ENCODE peak calls at places on chromosomes 4 and X, in six cellular contexts. R is upper lobe of right lung, D is hepatocyte, W is esophagus muscularis mucosa, N is choroid plexus epithelial cell, A is pancreas. U is an unnamed sample.

GRCh38 chr4:89171176-89171575 is 59.8 kb downstream of the TIGD2 start:
- DNase-seq in A (no peak), N (no peak), D (no peak), R (no peak), W (no peak), U (no peak)

GRCh38 chrX:13790206-13791131 is 26.4 kb downstream of the GPM6B start:
- DNase-seq in D (no peak), A (no peak), N (no peak), R (no peak), W (no peak), U (no peak)

GRCh38 chrX:70452143-70452733 is 7.6 kb downstream of the DLG3 start:
- DNase-seq in R (peak; percentile 73), D (peak; percentile 61), W (no peak), A (peak; percentile 76), N (peak; percentile 30), U (no peak)

GRCh38 chr4:3122081-3122563 is 47.6 kb downstream of the HTT start:
- DNase-seq in N (peak; percentile 84), A (no peak), R (no peak), W (no peak), D (peak; percentile 42), U (no peak)

GRCh38 chr4:110635155-110635479 is 12.2 kb upstream of the PITX2 start:
- DNase-seq in A (no peak), W (no peak), R (no peak), D (no peak), N (no peak), U (no peak)

GRCh38 chrX:115410731-115411435 is 121.4 kb downstream of the LUZP4 start:
- DNase-seq in D (no peak), A (no peak), R (no peak), N (no peak), W (no peak), U (no peak)

GRCh38 chr4:17758459-17758858 is 23.0 kb downstream of the FAM184B start:
- DNase-seq in D (no peak), R (no peak), A (no peak), W (no peak), N (no peak), U (no peak)

GRCh38 chrX:102658551-102658950 is 7.3 kb downstream of the GPRASP1 start:
- DNase-seq in N (no peak), R (no peak), A (no peak), W (no peak), D (peak; percentile 14), U (no peak)

GRCh38 chr4:89752932-89753598 is 83.9 kb downstream of the SNCA start:
- DNase-seq in R (no peak), A (no peak), W (no peak), D (peak; percentile 30), N (peak; percentile 94), U (no peak)

GRCh38 chrX:47144626-47145407 is at the start of the genes NDUFB11 and RBM10:
- DNase-seq in W (peak; percentile 95), A (peak; percentile 88), D (peak; percentile 94), R (peak; percentile 96), N (peak; percentile 97), U (peak; percentile 95)

GRCh38 chr4:185143596-185143969 is 517 bp downstream of the SLC25A4 start:
- DNase-seq in W (no peak), R (peak; percentile 70), N (peak; percentile 16), A (peak; percentile 68), D (peak; percentile 50), U (peak; percentile 91)

GRCh38 chr4:114474401-114474800 is 124.2 kb upstream of the UGT8 start:
- DNase-seq in N (no peak), R (no peak), W (no peak), D (no peak), A (no peak), U (no peak)

GRCh38 chr4:13294961-13295605 is 189.1 kb downstream of the RAB28 start:
- DNase-seq in D (peak; percentile 39), A (no peak), N (no peak), W (peak; percentile 68), R (no peak), U (no peak)

GRCh38 chr4:2437475-2438215 is 18.9 kb downstream of the CFAP99 start:
- DNase-seq in R (no peak), W (no peak), D (no peak), A (no peak), N (no peak), U (no peak)

GRCh38 chrX:13691845-13692334 is 3.0 kb downstream of the RAB9A start:
- DNase-seq in N (peak; percentile 20), R (no peak), D (no peak), A (no peak), W (no peak), U (no peak)

GRCh38 chr4:123421942-123422781 is 25.6 kb downstream of the SPRY1 start:
- DNase-seq in A (no peak), N (no peak), D (no peak), W (no peak), R (no peak), U (no peak)

GRCh38 chrX:112874140-112874539 is 33.5 kb upstream of the AMOT start:
- DNase-seq in R (no peak), W (no peak), D (no peak), N (no peak), A (no peak), U (no peak)

GRCh38 chrX:137072396-137072795 is 38.6 kb upstream of the GPR101 start:
- DNase-seq in A (no peak), N (no peak), R (no peak), W (no peak), D (no peak), U (no peak)

GRCh38 chr4:89797117-89797516 is 39.8 kb downstream of the SNCA start:
- DNase-seq in N (peak; percentile 69), R (no peak), W (no peak), D (no peak), A (no peak), U (no peak)

GRCh38 chr4:40040908-40041307 is 15.7 kb upstream of the N4BP2 start:
- DNase-seq in W (no peak), R (no peak), D (no peak), N (no peak), A (no peak), U (no peak)

GRCh38 chr4:73593631-73594241 is 26.5 kb downstream of the RASSF6 start:
- DNase-seq in W (no peak), D (peak; percentile 53), N (peak; percentile 75), A (no peak), R (no peak), U (no peak)

DNA sequence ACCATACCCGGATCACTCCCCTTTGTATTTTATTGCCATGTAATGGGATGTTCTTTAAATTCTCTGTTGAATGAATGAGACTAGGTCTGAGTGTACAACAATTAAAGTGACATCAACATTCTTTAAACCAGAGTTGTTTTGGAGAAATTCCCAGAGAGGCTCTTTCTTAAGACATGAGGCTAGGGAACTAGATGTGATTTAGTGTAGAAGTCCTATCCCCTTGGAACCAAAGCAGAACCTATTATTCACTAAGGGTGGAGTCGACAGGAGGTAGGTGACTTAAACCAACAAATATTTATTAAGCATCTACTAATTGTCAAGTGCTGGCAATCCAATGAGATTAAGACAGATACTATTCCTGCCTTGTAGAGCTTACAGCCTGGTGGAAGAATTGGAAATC is 1.7 kb downstream of the EIF1AX start:
- DNase-seq in D (no peak), A (no peak), W (no peak), R (no peak), N (peak; percentile 26), U (no peak)
- H3K4me3 ChIP-seq in D (peak overlapping the region; percentile 64), A (peak overlapping the region; percentile 92), W (peak overlapping the region; percentile 86), R (peak overlapping the region; percentile 68), N (peak overlapping the region; percentile 76), U (peak overlapping the region; percentile 93)

DNA sequence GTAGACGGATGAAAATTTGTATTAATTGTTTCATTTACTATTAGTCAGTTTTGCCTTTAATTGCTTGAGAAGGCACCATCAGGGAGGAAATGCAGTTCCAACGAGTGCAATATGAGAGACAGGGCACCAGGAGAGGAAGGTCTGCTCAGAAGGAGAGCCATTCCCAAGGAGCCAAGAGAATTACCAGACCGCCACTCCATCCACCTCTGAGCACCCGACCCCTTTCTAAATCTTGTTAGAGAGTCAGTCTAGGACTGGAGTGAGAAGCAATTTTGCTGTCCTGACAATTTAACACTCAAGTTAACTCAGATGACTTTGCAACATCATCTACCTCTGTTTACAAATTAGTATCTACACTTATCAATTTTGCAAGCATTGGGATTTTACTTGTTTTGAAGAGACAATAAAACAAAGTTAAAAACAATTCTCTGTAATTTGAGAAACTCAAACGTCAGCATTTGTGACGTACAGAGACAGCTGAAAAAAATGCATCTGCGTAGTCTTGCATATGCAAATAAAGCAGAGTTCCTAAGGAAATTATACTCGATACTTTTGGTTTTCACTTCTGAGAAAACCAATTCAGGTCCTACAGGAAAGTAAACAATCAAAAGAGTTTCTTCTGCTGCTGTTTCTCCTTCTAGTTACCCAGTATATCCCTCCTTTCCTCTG is 1704.7 kb upstream of the TENM3 start:
- DNase-seq in D (no peak), W (no peak), R (no peak), N (no peak), A (no peak), U (no peak)
- H3K4me3 ChIP-seq in D (no peak overlapping the region), W (no peak overlapping the region), R (no peak overlapping the region), N (no peak overlapping the region), A (no peak overlapping the region), U (no peak overlapping the region)

DNA sequence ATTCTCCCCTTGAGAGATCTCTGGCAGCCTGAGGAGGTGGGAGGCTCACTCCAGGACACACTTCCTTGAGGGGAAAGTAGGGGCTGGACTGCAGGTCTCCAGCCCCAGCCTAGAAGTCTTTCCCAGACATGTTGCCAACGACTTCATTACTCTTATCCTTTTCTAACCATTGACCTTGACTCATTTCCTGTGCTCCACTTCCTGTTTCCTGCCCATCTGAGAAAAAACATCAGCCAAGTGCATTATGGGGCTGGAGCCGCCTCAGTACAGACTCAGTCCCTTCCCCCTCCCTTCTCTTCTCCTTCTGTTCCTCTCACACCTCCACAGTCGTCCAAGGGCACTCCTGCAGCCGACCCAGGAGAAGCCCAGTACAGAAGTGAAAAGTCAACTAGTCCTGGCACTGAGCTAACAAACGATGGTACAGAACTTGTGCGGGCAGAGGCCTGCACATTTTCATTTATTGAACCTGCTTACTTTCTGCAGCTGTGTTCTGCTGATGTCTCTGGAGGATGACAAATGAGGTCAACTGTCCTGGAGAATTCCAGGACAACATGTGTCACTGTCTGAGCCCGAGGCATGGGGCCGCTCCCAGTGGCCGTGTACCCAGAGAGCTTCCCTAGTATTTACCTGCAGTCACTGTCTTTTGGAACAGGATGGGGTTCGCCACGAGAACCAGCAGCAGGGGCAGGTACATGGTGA is 20.1 kb downstream of the GPR143 start:
- DNase-seq in W (no peak), R (no peak), A (no peak), D (no peak), N (peak; percentile 20), U (no peak)
- H3K4me3 ChIP-seq in W (no peak overlapping the region), R (no peak overlapping the region), A (no peak overlapping the region), D (no peak overlapping the region), N (no peak overlapping the region), U (no peak overlapping the region)

GRCh38 chr4:48898733-48899431 is 7.7 kb downstream of the OCIAD2 start:
- DNase-seq in A (no peak), N (peak; percentile 56), R (no peak), W (no peak), D (no peak), U (no peak)
- H3K4me3 ChIP-seq in A (no peak overlapping the region), N (no peak overlapping the region), R (no peak overlapping the region), W (no peak overlapping the region), D (no peak overlapping the region), U (no peak overlapping the region)

DNA sequence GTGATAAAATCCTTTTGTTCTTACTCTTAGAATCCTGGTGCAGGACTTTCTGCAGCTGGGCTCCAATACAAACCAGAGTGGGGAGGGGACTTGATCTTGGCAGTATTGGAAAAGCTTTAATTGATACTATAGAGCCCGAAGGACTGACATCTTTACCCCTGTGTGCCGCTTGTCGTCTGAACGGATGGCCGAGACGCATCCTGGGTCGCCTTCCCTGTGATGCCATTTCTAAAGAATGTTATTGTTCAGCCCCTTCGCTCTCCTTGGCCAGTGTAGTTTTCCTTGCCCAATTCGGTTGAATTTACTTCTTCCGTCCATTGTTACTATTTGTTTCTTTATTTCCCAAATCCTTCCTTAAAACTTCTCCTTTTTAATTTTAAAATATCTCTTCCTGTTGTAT is 80.9 kb downstream of the CLDN34 start:
- DNase-seq in A (no peak), W (no peak), R (no peak), D (no peak), N (no peak), U (no peak)
- H3K4me3 ChIP-seq in A (no peak overlapping the region), W (no peak overlapping the region), R (no peak overlapping the region), D (no peak overlapping the region), N (no peak overlapping the region), U (peak overlapping the region; percentile 30)